ENCODE peak calls at places on chromosomes 3 and 15, in nine cellular contexts. P is activated gamma-delta T cell treated with Interleukin-2 at 50 U/mL for 16 hours; N is GM23248; D is fibroblast of mammary gland; L is fibroblast of the conjunctiva; S is stimulated activated CD8-positive, alpha-beta memory T cell treated with anti-CD3 and anti-CD28 coated beads, Interleukin-4, amount 100 ng/mL, for 24 hours; C is head of caudate nucleus; J is NCI-H1417 treated with DMSO at 0.1 percent for 48 hours; Y is adrenal gland. O is an unnamed sample.

GRCh38 chr15:56672721-56673120 is 60.6 kb downstream of the ZNF280D start:
- DNase-seq in P (no peak), N (peak), D (peak), L (no peak), S (no peak), C (no peak), J (no peak), Y (no peak), O (no peak)

GRCh38 chr3:67647390-67647878 is 7.0 kb downstream of the SUCLG2 start:
- DNase-seq in P (no peak), N (peak), D (peak), L (peak), S (no peak), C (no peak), J (no peak), Y (no peak), O (no peak)

GRCh38 chr3:32564195-32564594 is 6.5 kb downstream of the DYNC1LI1 start:
- DNase-seq in P (no peak), N (no peak), D (peak), L (no peak), S (no peak), C (no peak), J (no peak), Y (no peak), O (no peak)

GRCh38 chr15:71272932-71273331 is 157.7 kb downstream of the THSD4 start:
- DNase-seq in P (no peak), N (peak), D (peak), L (no peak), S (no peak), C (no peak), J (no peak), Y (no peak), O (no peak)

GRCh38 chr15:26772588-26773484 is at the start of gene GABRB3:
- DNase-seq in P (no peak), N (peak), D (peak), L (no peak), S (no peak), C (peak), J (no peak), Y (peak), O (no peak)

GRCh38 chr15:80436511-80437307 is 32.5 kb downstream of the ARNT2 start:
- DNase-seq in P (no peak), N (peak), D (peak), L (no peak), S (no peak), C (peak), J (no peak), Y (no peak), O (no peak)

GRCh38 chr3:84960994-84961393 is 2.2 kb downstream of the CADM2 start:
- DNase-seq in P (no peak), N (no peak), D (no peak), L (no peak), S (no peak), C (no peak), J (no peak), Y (no peak), O (no peak)

GRCh38 chr15:85676332-85676731 is 118.4 kb downstream of the KLHL25 start:
- DNase-seq in P (no peak), N (no peak), D (no peak), L (no peak), S (no peak), C (peak), J (no peak), Y (no peak), O (no peak)

GRCh38 chr3:150443331-150443741 is 35.2 kb downstream of the TSC22D2 start:
- DNase-seq in P (no peak), N (peak), D (peak), L (no peak), S (no peak), C (no peak), J (no peak), Y (no peak), O (no peak)

GRCh38 chr3:38152660-38153059 is 12.7 kb upstream of the OXSR1 start:
- DNase-seq in P (no peak), N (peak), D (no peak), L (no peak), S (no peak), C (no peak), J (no peak), Y (no peak), O (no peak)

GRCh38 chr15:27095809-27096580 is 125.0 kb downstream of the GABRG3 start:
- DNase-seq in P (no peak), N (peak), D (peak), L (no peak), S (no peak), C (no peak), J (no peak), Y (no peak), O (no peak)

GRCh38 chr3:51706788-51707731 is at the start of gene GRM2:
- DNase-seq in P (no peak), N (peak), D (peak), L (peak), S (no peak), C (peak), J (no peak), Y (peak), O (peak)

GRCh38 chr15:75817151-75817935 is 25.9 kb upstream of the UBE2Q2 start:
- DNase-seq in P (no peak), N (peak), D (peak), L (no peak), S (no peak), C (no peak), J (no peak), Y (no peak), O (no peak)

GRCh38 chr15:45180201-45180600 is 7.6 kb downstream of the SHF start:
- DNase-seq in P (peak), N (no peak), D (no peak), L (no peak), S (no peak), C (no peak), J (no peak), Y (no peak), O (no peak)

GRCh38 chr3:58005662-58006061 is 2.6 kb upstream of the FLNB start:
- DNase-seq in P (no peak), N (peak), D (peak), L (peak), S (no peak), C (no peak), J (no peak), Y (no peak), O (no peak)

GRCh38 chr3:129439381-129439816 is 349 bp downstream of the MBD4 start:
- DNase-seq in P (peak), N (peak), D (no peak), L (no peak), S (peak), C (no peak), J (no peak), Y (peak), O (peak)

GRCh38 chr3:64945171-64945684 is 257.4 kb upstream of the ADAMTS9 start:
- DNase-seq in P (no peak), N (no peak), D (no peak), L (no peak), S (no peak), C (no peak), J (no peak), Y (peak), O (no peak)

GRCh38 chr3:170027691-170028102 is 10.1 kb upstream of the GPR160 start:
- DNase-seq in P (no peak), N (no peak), D (no peak), L (no peak), S (no peak), C (no peak), J (no peak), Y (no peak), O (no peak)